ENCODE peak calls at places on chromosomes 2 and 18, in six cellular contexts. K, N, V, M, S and Y are unnamed samples.

GRCh38 chr18:62450175-62450545 is 72.7 kb upstream of the ZCCHC2 start:
- DNase-seq in V (no peak), S (no peak), N (no peak), M (no peak), K (no peak), Y (no peak)

GRCh38 chr2:219569635-219570034 is 1.7 kb downstream of the OBSL1 start:
- DNase-seq in M (no peak), K (no peak), V (no peak), N (no peak), S (no peak), Y (no peak)

GRCh38 chr2:143535802-143536201 is 406.6 kb downstream of the ARHGAP15 start:
- DNase-seq in K (no peak), M (no peak), V (no peak), N (no peak), S (no peak), Y (no peak)

GRCh38 chr2:95353613-95354468 is 48.7 kb upstream of the FAHD2A start:
- DNase-seq in M (no peak), S (no peak), K (no peak), V (no peak), N (no peak), Y (no peak)

GRCh38 chr2:235765181-235765820 is 271.5 kb downstream of the AGAP1 start:
- DNase-seq in S (no peak), K (peak; percentile 78), V (no peak), M (no peak), N (no peak), Y (no peak)

GRCh38 chr2:158893057-158893456 is 75.4 kb upstream of the TANC1 start:
- DNase-seq in N (no peak), V (peak; percentile 81), K (peak; percentile 30), M (no peak), S (no peak), Y (no peak)

GRCh38 chr2:5319493-5319892 is 372.7 kb upstream of the SOX11 start:
- DNase-seq in K (no peak), S (no peak), M (no peak), V (no peak), N (no peak), Y (no peak)

GRCh38 chr2:43595603-43596412 is at the start of gene THADA:
- DNase-seq in K (peak; percentile 99), S (peak; percentile 94), M (peak; percentile 88), V (peak; percentile 99), N (peak; percentile 99), Y (peak; percentile 91)

GRCh38 chr2:18404708-18405107 is 155.7 kb downstream of the RDH14 start:
- DNase-seq in M (no peak), V (no peak), N (peak; percentile 32), K (no peak), S (no peak), Y (no peak)